ENCODE peak calls at places on chromosome 12, in four cellular contexts. P is HepG2, D is K562, M is GM12878. Y is an unnamed sample.
A peak's percentile ranks its signal among the peaks of the same experiment; 100 is the strongest.

GRCh38 chr12:118689793-118690192 is 291.5 kb upstream of the SRRM4 start:
- DNase-seq in D (no peak), P (no peak), M (peak; percentile 12), Y (peak; percentile 14)

GRCh38 chr12:100576311-100577036 is 3.0 kb downstream of the GAS2L3 start:
- DNase-seq in P (no peak), D (peak; percentile 22), M (no peak), Y (no peak)

GRCh38 chr12:50458606-50459005 is 46.2 kb upstream of the DIP2B start:
- DNase-seq in D (no peak), P (no peak), M (no peak), Y (no peak)

GRCh38 chr12:112716099-112717093 is 75.2 kb upstream of the RPH3A start:
- DNase-seq in D (peak; percentile 21), P (no peak), M (no peak), Y (peak; percentile 28)

GRCh38 chr12:27709932-27710591 is 570 bp upstream of the MRPS35 start:
- DNase-seq in D (no peak), M (peak; percentile 9), P (peak; percentile 66), Y (no peak)

GRCh38 chr12:84986586-84986985 is 49.5 kb downstream of the TSPAN19 start:
- DNase-seq in P (no peak), D (no peak), M (no peak), Y (no peak)

GRCh38 chr12:116876151-116876869 is 4.9 kb downstream of the HRK start:
- DNase-seq in P (no peak), M (no peak), D (no peak), Y (peak; percentile 50)

GRCh38 chr12:80293759-80294158 is 150.3 kb upstream of the PTPRQ start:
- DNase-seq in P (no peak), D (no peak), M (peak; percentile 43), Y (no peak)

GRCh38 chr12:84911331-84912190 is 1.0 kb downstream of the SLC6A15 start:
- DNase-seq in D (no peak), M (no peak), P (no peak), Y (peak; percentile 94)

GRCh38 chr12:104718581-104718980 is 239.5 kb downstream of the SLC41A2 start:
- DNase-seq in M (no peak), D (no peak), P (no peak), Y (no peak)

GRCh38 chr12:69657376-69658137 is 41.5 kb downstream of the BEST3 start:
- DNase-seq in P (peak; percentile 49), D (peak; percentile 92), M (no peak), Y (no peak)

GRCh38 chr12:32201996-32202395 is 95.3 kb downstream of the BICD1 start:
- DNase-seq in P (no peak), D (no peak), M (no peak), Y (no peak)

GRCh38 chr12:1668833-1669543 is 21.9 kb upstream of the ADIPOR2 start:
- DNase-seq in M (no peak), D (peak; percentile 21), P (peak; percentile 85), Y (no peak)

GRCh38 chr12:132622437-132623071 is 4.0 kb downstream of the P2RX2 start:
- DNase-seq in P (no peak), D (peak; percentile 43), M (no peak), Y (no peak)

GRCh38 chr12:116594325-116595038 is 35.3 kb downstream of the MAP1LC3B2 start:
- DNase-seq in D (no peak), P (no peak), M (no peak), Y (no peak)

GRCh38 chr12:26623136-26623535 is 209.9 kb downstream of the ITPR2 start:
- DNase-seq in M (no peak), D (no peak), P (no peak), Y (no peak)

DNA sequence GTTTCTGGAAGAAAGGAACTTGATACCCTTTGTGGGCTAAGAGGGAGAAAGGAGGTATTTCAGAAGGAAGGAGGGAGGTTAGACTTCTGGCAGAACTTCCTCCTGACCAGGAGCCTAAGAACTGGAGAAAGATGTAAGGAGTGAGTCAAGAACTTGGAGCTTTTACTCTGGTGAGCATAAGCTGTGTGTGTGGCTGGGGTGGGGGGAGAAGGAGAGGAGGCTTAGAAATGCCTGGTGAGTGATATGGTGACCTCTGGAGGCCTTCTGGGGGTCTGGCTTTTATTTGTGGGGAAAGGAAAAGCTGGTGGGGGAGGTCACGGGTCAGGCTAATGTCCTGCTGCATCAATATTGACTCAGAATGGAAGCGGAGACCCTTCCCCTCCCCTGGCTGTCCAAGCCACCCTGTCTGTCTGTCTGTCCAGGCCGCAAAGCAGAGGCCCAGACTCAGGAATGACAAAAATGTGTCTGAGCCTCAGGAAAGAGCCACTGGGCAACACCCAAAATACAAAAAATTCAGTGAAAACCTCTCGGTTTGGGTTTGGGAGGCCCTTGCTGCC is 4.8 kb downstream of the LRP1 start:
- DNase-seq in D (no peak), P (no peak), M (no peak), Y (no peak)
- TF ChIP-seq CBFB in D (no peak), P (no peak), M (no peak), Y (no peak)

GRCh38 chr12:29427964-29428363 is 47.0 kb upstream of the ERGIC2 start:
- DNase-seq in P (peak; percentile 10), D (peak; percentile 49), M (peak; percentile 37), Y (no peak)
- TF ChIP-seq CBFB in P (no peak), D (no peak), M (no peak), Y (no peak)

DNA sequence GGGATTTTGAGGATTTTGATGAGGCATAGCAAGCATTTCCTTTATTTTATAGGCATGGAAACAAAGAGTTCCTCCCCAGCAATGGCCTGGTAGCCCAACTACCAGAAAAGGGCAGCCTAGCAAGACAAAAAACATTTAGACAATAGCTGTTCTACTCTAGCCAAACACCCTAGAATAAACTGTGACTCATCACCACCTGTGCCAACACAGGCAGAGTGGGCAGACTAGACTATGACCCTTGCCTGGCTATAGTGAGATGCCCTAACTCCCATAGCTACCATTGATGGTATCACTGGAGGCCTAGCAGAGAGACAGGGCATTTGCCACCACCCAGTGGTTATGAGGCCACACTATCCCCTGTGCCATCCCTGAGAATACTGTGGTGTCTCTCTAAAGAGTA is 15.5 kb upstream of the CCER1 start:
- DNase-seq in D (no peak), M (no peak), P (no peak), Y (no peak)
- TF ChIP-seq CBFB in D (no peak), M (no peak), P (no peak), Y (no peak)

DNA sequence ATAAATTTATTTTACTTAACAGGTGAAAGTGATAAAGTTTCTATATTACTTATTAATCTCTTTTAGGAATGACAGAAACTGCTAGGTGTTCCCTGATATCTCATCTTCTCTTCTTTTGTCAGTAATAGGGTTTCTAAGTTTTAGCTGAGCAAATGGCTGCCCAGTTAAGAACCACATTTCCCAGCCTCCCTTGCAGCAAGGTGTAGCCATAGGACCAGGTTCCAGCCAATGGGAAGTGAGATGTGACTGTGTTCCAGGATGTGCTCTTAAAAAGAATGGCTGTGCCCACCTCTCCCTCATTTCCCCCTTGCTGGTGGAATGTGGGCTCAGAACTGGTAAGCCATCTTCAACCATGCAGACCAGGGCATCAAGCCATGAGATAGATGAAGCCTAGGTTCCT is 165.6 kb downstream of the HELB start:
- DNase-seq in M (no peak), P (no peak), D (peak; percentile 10), Y (no peak)
- TF ChIP-seq CBFB in M (no peak), P (no peak), D (no peak), Y (no peak)

DNA sequence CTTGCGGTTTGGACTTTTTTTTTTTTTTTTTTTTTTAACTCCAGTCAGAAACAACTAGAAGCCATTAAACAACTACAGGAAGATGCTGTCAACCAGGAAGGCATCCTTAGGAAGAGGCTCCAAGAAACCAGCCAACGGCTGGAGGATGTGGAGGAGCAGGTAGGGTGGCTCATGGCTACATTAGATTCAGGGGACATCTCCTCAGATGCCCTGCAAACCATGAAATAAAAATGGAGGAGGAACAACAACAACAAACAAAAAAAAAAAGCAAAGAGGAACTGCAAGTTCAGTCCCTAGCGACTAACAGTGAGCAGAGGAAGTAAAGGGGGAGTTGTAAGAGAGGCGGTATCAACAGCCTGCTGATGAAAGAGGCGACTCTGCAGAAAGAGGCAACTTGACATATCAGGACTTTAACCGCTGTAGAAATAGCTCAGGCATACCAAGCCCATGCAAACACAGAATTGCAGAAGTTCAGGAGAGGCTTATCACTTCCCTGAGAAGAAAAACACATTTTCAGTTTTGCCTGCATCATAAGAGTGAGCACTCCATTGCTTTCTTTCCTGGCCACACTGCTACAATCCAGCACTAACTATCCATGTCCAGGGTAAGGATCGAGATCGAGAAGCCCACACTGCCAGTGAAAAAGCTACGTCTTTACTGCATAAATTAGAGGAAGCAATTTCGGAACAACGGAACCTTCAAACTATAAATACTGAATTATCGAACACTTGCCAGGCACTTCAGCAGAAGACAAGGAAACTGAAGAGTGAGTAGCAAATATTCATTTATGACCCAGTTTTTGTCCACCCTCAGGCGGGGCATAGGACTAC is 103.5 kb upstream of the BCAT1 start:
- DNase-seq in M (peak; percentile 93), P (peak; percentile 45), D (peak; percentile 59), Y (no peak)
- TF ChIP-seq CBFB in M (peak; percentile 77), P (no peak), D (no peak), Y (no peak)

GRCh38 chr12:130992979-130993538 is 39.4 kb downstream of the ADGRD1 start:
- DNase-seq in D (no peak), P (no peak), M (no peak), Y (no peak)

GRCh38 chr12:130990034-130990433 is 36.3 kb downstream of the ADGRD1 start:
- DNase-seq in D (no peak), P (no peak), M (no peak), Y (no peak)

GRCh38 chr12:130992448-130992847 is 38.7 kb downstream of the ADGRD1 start:
- DNase-seq in M (no peak), D (no peak), P (no peak), Y (no peak)

GRCh38 chr12:130994821-130995375 is 41.2 kb downstream of the ADGRD1 start:
- DNase-seq in M (no peak), D (no peak), P (no peak), Y (no peak)

DNA sequence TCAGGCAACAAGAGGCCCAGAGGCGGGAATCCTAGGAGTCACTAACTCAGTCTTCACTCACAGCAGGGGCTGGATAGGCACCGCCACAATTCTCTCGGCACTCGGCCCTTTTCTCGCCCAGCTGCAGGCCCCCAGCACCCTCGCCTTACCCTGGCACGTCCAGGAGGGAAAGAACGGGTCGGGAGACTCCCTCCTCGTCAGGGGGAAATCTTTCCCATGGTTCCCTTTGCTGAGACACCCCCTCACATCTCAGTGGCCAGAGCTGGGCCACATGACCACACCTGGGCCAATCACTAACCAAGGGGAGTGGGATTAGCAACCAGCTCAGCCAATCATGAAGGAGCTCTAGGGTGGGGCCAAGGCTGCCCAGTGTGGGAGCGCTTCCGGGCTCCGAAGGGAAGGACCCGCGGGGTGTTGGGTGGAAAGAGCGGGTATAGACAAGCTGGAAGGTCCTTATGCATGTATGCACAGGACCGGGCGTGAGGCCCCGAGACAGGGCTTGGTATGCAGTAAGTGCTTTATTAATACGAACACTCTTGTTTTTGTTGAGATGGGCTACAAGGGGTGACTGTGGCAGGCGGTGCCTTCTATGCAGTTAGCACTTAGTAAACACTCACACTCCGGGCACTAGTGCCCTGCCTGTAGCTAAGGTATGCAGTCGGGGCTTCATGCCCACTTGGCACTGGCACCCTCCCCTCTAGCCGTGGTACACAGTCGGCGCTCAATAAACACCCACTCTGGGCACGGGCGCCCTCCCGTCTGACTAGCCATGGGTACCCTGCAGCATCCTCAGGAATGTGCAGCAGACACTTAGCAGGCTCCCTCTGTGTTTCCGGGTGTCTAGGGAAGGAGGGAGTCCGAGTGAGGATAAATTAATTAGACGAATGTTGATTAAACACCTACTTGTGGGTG is 40.3 kb downstream of the ADGRD1 start:
- DNase-seq in D (peak; percentile 28), M (no peak), P (no peak), Y (no peak)
- TF ChIP-seq CBFB in D (no peak), M (no peak), P (no peak), Y (no peak)

GRCh38 chr12:93229494-93230310 is 148.0 kb upstream of the NUDT4 start:
- DNase-seq in P (peak; percentile 48), M (no peak), D (peak; percentile 71), Y (no peak)
- TF ChIP-seq CBFB in P (no peak), M (no peak), D (no peak), Y (no peak)